ENCODE peak calls at places on chromosome 10, in four cellular contexts. M is iris pigment epithelial cell, W is hepatic stellate cell, I is T-helper 1 cell. K is an unnamed sample.

GRCh38 chr10:97731346-97732051 is 5.4 kb upstream of the ZFYVE27 start:
- DNase-seq in W (peak), M (peak), I (peak), K (peak)

GRCh38 chr10:117217196-117217761 is 20.0 kb downstream of the KCNK18 start:
- DNase-seq in M (no peak), W (no peak), I (no peak), K (no peak)

GRCh38 chr10:114520453-114520852 is 116.2 kb upstream of the AFAP1L2 start:
- DNase-seq in M (peak), W (peak), I (no peak), K (no peak)

GRCh38 chr10:5522913-5523560 is 1.7 kb upstream of the CALML3 start:
- DNase-seq in I (no peak), W (no peak), M (no peak), K (peak)

GRCh38 chr10:24882047-24882698 is 70.2 kb downstream of the PRTFDC1 start:
- DNase-seq in W (no peak), M (peak), I (no peak), K (no peak)

GRCh38 chr10:44397476-44398225 is 12.8 kb upstream of the CXCL12 start:
- DNase-seq in I (no peak), W (no peak), M (no peak), K (no peak)

GRCh38 chr10:44203535-44203934 is 181.4 kb downstream of the CXCL12 start:
- DNase-seq in W (no peak), I (no peak), M (no peak), K (no peak)

GRCh38 chr10:122703483-122704448 is 4.1 kb upstream of the C10orf120 start:
- DNase-seq in W (peak), I (peak), M (peak), K (peak)

GRCh38 chr10:63365976-63366765 is 99.6 kb downstream of the JMJD1C start:
- DNase-seq in M (peak), I (no peak), W (no peak), K (no peak)

GRCh38 chr10:119595134-119595714 is 1.5 kb downstream of the TIAL1 start:
- DNase-seq in M (peak), W (peak), I (no peak), K (no peak)

GRCh38 chr10:36489181-36489927 is 636.0 kb upstream of the ANKRD30A start:
- DNase-seq in W (no peak), I (no peak), M (peak), K (no peak)

GRCh38 chr10:4473977-4474376 is 352.0 kb upstream of the AKR1E2 start:
- DNase-seq in W (no peak), I (no peak), M (no peak), K (no peak)

GRCh38 chr10:117751259-117751658 is 208.7 kb downstream of the EMX2 start:
- DNase-seq in M (no peak), I (no peak), W (no peak), K (no peak)

GRCh38 chr10:25114036-25114411 is 60.8 kb upstream of the GPR158 start:
- DNase-seq in I (no peak), M (no peak), W (no peak), K (no peak)

GRCh38 chr10:58266826-58267712 is 625 bp downstream of the IPMK start:
- DNase-seq in M (peak), I (no peak), W (peak), K (peak)

GRCh38 chr10:29731760-29732159 is 97.0 kb upstream of the SVIL start:
- DNase-seq in W (no peak), M (no peak), I (no peak), K (peak)

K was measured in dorsolateral prefrontal cortex.